ENCODE peak calls at places on chromosomes 1 and 21, in six cellular contexts. I, Q, C, R, P and M are unnamed samples.

GRCh38 chr1:47262787-47263413 is 30.9 kb upstream of the TAL1 start:
- DNase-seq in I (peak), Q (peak), C (no peak), R (no peak), P (peak), M (peak)

GRCh38 chr21:29296452-29296851 is 2.3 kb upstream of the BACH1 start:
- DNase-seq in I (no peak), Q (no peak), C (no peak), R (no peak), P (no peak), M (no peak)

GRCh38 chr1:155166006-155166372 is 7.1 kb downstream of the KRTCAP2 start:
- DNase-seq in I (no peak), Q (no peak), C (no peak), R (no peak), P (no peak), M (no peak)

GRCh38 chr21:29217818-29218252 is 80.9 kb upstream of the BACH1 start:
- DNase-seq in I (no peak), Q (peak), C (no peak), R (no peak), P (peak), M (no peak)

GRCh38 chr1:198465201-198466144 is 75.0 kb downstream of the ATP6V1G3 start:
- DNase-seq in I (no peak), Q (peak), C (no peak), R (peak), P (peak), M (peak)

GRCh38 chr1:39818482-39818881 is 29.8 kb upstream of the BMP8B start:
- DNase-seq in I (no peak), Q (no peak), C (no peak), R (no peak), P (no peak), M (no peak)

GRCh38 chr1:59072017-59072947 is 224.6 kb upstream of the FGGY start:
- DNase-seq in I (no peak), Q (no peak), C (no peak), R (no peak), P (no peak), M (no peak)

GRCh38 chr1:171457412-171457811 is 27.9 kb upstream of the PRRC2C start:
- DNase-seq in I (no peak), Q (peak), C (no peak), R (no peak), P (no peak), M (no peak)

GRCh38 chr1:41950820-41951219 is 32.1 kb upstream of the HIVEP3 start:
- DNase-seq in I (peak), Q (no peak), C (no peak), R (no peak), P (no peak), M (peak)